ENCODE peak calls at places on chromosomes 12 and 14, in ten cellular contexts. X is IMR-90, P is brain microvascular endothelial cell, Y is mesendoderm, N is cardiac fibroblast, F is HCT116, R is kidney epithelial cell, H is foreskin fibroblast, T is HFF-Myc, W is cardiac muscle cell. G is an unnamed sample.

GRCh38 chr12:117854339-117855012 is 114.3 kb downstream of the KSR2 start:
- DNase-seq in N (peak; percentile 58), H (peak; percentile 17), T (peak; percentile 31), X (peak; percentile 23), Y (peak; percentile 78), R (no peak), F (no peak), P (peak; percentile 55), W (peak; percentile 40), G (no peak)

GRCh38 chr12:123938679-123939480 is 33.8 kb downstream of the CCDC92 start:
- DNase-seq in T (no peak), R (no peak), N (no peak), P (no peak), X (no peak), H (no peak), W (peak; percentile 10), Y (peak; percentile 54), F (no peak), G (no peak)

GRCh38 chr14:98816195-98816594 is 455.8 kb downstream of the BCL11B start:
- DNase-seq in T (no peak), N (no peak), R (no peak), F (no peak), H (no peak), W (no peak), Y (no peak), X (no peak), P (no peak), G (no peak)

GRCh38 chr12:112525426-112525809 is 106.7 kb downstream of the PTPN11 start:
- DNase-seq in W (no peak), T (no peak), X (no peak), Y (no peak), R (no peak), F (no peak), N (no peak), H (no peak), P (no peak), G (no peak)

GRCh38 chr12:95881331-95881955 is 22.7 kb downstream of the SNRPF start:
- DNase-seq in P (peak; percentile 18), F (no peak), H (peak; percentile 32), R (no peak), Y (no peak), N (peak; percentile 49), X (peak; percentile 67), T (peak; percentile 26), W (peak; percentile 25), G (no peak)

GRCh38 chr12:25023808-25024207 is 74.9 kb upstream of the BCAT1 start:
- DNase-seq in F (no peak), N (no peak), W (no peak), X (no peak), H (no peak), R (no peak), Y (no peak), P (no peak), T (no peak), G (no peak)

GRCh38 chr12:91986084-91986483 is 159.6 kb downstream of the BTG1 start:
- DNase-seq in T (no peak), N (peak; percentile 56), X (peak; percentile 31), W (no peak), H (no peak), R (no peak), P (no peak), F (no peak), Y (peak; percentile 44), G (no peak)

GRCh38 chr12:94134226-94134795 is 14.1 kb upstream of the PLXNC1 start:
- DNase-seq in R (peak; percentile 12), Y (peak; percentile 63), W (peak; percentile 70), X (peak; percentile 62), F (peak; percentile 61), H (peak; percentile 32), P (no peak), N (peak; percentile 81), T (peak; percentile 25), G (no peak)

DNA sequence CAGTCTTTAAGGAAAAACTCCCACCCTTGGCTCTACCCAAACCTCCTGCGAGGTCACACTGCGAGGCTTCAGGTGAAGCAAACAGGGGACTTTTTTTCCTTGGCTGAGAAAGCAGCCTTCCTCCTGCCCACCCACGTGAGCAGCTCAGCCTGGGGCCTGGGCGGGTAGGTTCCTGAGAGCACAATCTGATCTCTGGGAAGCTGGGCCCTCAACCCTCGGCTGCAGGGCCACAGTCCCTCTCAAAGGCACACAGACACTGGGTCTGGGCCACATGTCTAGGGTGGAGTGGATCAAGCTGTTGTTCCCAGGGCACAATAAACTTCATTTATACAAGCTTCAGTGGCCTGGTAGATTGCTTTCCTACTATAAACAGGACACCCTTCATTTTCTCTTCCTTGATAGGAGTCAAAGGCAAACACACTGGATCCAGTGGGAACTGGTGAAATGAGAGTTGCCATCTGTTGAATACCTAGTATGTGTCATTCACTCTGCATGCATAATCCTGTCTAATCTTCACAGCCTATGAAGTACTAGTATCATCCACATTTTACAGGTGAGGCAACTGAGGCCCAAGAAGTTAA is 41.3 kb upstream of the PNMA1 start:
- DNase-seq in X (no peak), Y (no peak), W (no peak), T (no peak), N (peak; percentile 39), H (no peak), P (no peak), R (no peak), F (no peak), G (no peak)
- H3K4me3 ChIP-seq in X (no peak overlapping the region), Y (no peak overlapping the region), W (no peak overlapping the region), T (peak overlapping the region; percentile 28), N (no peak overlapping the region), H (peak overlapping the region; percentile 8), P (no peak overlapping the region), R (no peak overlapping the region), F (no peak overlapping the region), G (no peak overlapping the region)

GRCh38 chr12:47813491-47814196 is 6.1 kb downstream of the HDAC7 start:
- DNase-seq in H (no peak), T (no peak), P (no peak), W (no peak), F (no peak), N (peak; percentile 50), Y (peak; percentile 89), X (no peak), R (no peak), G (no peak)

GRCh38 chr12:47811070-47811391 is 8.7 kb downstream of the HDAC7 start:
- DNase-seq in N (peak; percentile 15), H (no peak), P (no peak), R (no peak), T (no peak), W (no peak), Y (peak; percentile 81), X (no peak), F (no peak), G (no peak)

GRCh38 chr12:47811581-47812484 is 7.9 kb downstream of the HDAC7 start:
- DNase-seq in N (peak; percentile 93), X (peak; percentile 86), W (peak; percentile 86), R (no peak), Y (no peak), P (peak; percentile 67), H (peak; percentile 77), T (no peak), F (no peak), G (no peak)

GRCh38 chr12:47814539-47815170 is 5.0 kb downstream of the HDAC7 start:
- DNase-seq in R (no peak), P (no peak), F (no peak), H (no peak), W (no peak), T (no peak), N (no peak), Y (no peak), X (no peak), G (no peak)

GRCh38 chr12:47812797-47813490 is 6.8 kb downstream of the HDAC7 start:
- DNase-seq in W (peak; percentile 91), R (no peak), T (no peak), N (peak; percentile 82), Y (peak; percentile 97), P (peak; percentile 78), H (peak; percentile 92), X (peak; percentile 83), F (no peak), G (peak; percentile 72)
- H3K4me3 ChIP-seq in W (peak overlapping the region; percentile 15), R (no peak overlapping the region), T (peak overlapping the region; percentile 38), N (peak overlapping the region; percentile 19), Y (no peak overlapping the region), P (peak overlapping the region; percentile 34), H (peak overlapping the region; percentile 56), X (peak overlapping the region; percentile 23), F (peak overlapping the region; percentile 59), G (peak overlapping the region; percentile 27)

GRCh38 chr12:65220761-65221160 is 51.4 kb downstream of the LEMD3 start:
- DNase-seq in T (no peak), X (no peak), H (no peak), Y (no peak), N (no peak), P (no peak), W (no peak), F (no peak), R (no peak), G (no peak)
- H3K4me3 ChIP-seq in T (no peak overlapping the region), X (no peak overlapping the region), H (no peak overlapping the region), Y (no peak overlapping the region), N (no peak overlapping the region), P (no peak overlapping the region), W (no peak overlapping the region), F (no peak overlapping the region), R (no peak overlapping the region), G (no peak overlapping the region)

GRCh38 chr12:120261951-120262851 is 3.3 kb downstream of the PXN start:
- DNase-seq in T (no peak), R (no peak), W (no peak), N (no peak), H (no peak), Y (no peak), X (no peak), F (peak; percentile 70), P (no peak), G (no peak)
- H3K4me3 ChIP-seq in T (peak overlapping the region; percentile 70), R (no peak overlapping the region), W (no peak overlapping the region), N (peak overlapping the region; percentile 93), H (peak overlapping the region; percentile 88), Y (no peak overlapping the region), X (no peak overlapping the region), F (peak overlapping the region; percentile 66), P (peak overlapping the region; percentile 84), G (peak overlapping the region; percentile 82)

GRCh38 chr12:106378788-106379187 is 21.2 kb downstream of the POLR3B start:
- DNase-seq in F (no peak), X (no peak), Y (no peak), T (no peak), P (no peak), W (no peak), N (no peak), H (no peak), R (no peak), G (no peak)

GRCh38 chr12:106380954-106381353 is 23.4 kb downstream of the POLR3B start:
- DNase-seq in T (no peak), R (no peak), Y (no peak), W (no peak), H (no peak), F (no peak), P (no peak), N (no peak), X (no peak), G (no peak)
- H3K4me3 ChIP-seq in T (no peak overlapping the region), R (no peak overlapping the region), Y (no peak overlapping the region), W (no peak overlapping the region), H (no peak overlapping the region), F (no peak overlapping the region), P (no peak overlapping the region), N (no peak overlapping the region), X (no peak overlapping the region), G (no peak overlapping the region)

DNA sequence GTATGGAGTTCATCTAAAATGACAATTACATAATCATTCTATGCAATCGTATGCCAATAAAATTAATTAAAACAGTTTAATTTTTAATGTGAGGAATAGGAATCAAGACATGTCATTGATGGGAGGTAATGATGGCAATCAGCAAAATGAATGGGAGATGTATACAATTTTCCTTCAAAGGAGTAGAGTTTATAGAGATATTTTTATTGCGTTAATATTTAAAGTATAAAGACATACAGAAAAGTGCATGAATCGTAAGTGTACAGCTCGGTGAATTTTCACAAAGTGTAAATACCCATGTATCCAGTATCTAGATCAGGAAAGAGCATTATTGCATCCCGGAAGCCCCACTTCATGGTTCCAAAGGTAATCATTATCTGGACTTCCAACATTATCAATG is 1.2 kb downstream of the MIPOL1 start:
- DNase-seq in T (no peak), N (no peak), W (no peak), P (no peak), F (no peak), X (no peak), H (no peak), Y (no peak), R (no peak), G (no peak)
- H3K4me3 ChIP-seq in T (peak overlapping the region; percentile 73), N (no peak overlapping the region), W (peak overlapping the region; percentile 43), P (no peak overlapping the region), F (peak overlapping the region; percentile 77), X (no peak overlapping the region), H (peak overlapping the region; percentile 74), Y (no peak overlapping the region), R (no peak overlapping the region), G (no peak overlapping the region)

G was measured in retinal pigment epithelial cell.